ENCODE peak calls at places on chromosomes 13 and 19, in nine cellular contexts. W is bronchial epithelial cell, V is tibial nerve, H is psoas muscle, C is cardiac muscle cell, Q is fibroblast of the aortic adventitia, D is coronary artery, J is mammary epithelial cell, I is fibroblast of mammary gland. S is an unnamed sample.

GRCh38 chr13:100946588-100946987 is 272.0 kb upstream of the TMTC4 start:
- DNase-seq in V (no peak), I (no peak), J (no peak), W (no peak), Q (no peak), D (no peak), C (no peak), H (no peak), S (no peak)

GRCh38 chr19:45769821-45770191 is 754 bp upstream of the SIX5 start:
- DNase-seq in V (no peak), H (no peak), I (peak), W (peak), J (peak), D (no peak), Q (peak), C (no peak), S (peak)

GRCh38 chr19:16295071-16295470 is 29.6 kb upstream of the KLF2 start:
- DNase-seq in C (peak), J (no peak), Q (peak), W (no peak), D (no peak), V (no peak), I (no peak), H (no peak), S (no peak)

GRCh38 chr13:99182439-99182838 is 18.2 kb upstream of the UBAC2 start:
- DNase-seq in W (no peak), J (no peak), I (no peak), H (no peak), Q (no peak), C (no peak), D (no peak), V (no peak), S (no peak)

GRCh38 chr13:103386341-103386740 is 320.1 kb upstream of the SLC10A2 start:
- DNase-seq in J (peak), Q (peak), W (peak), I (peak), C (peak), H (no peak), D (no peak), V (no peak), S (no peak)

GRCh38 chr19:6822311-6822670 is 49.8 kb downstream of the VAV1 start:
- DNase-seq in H (no peak), V (no peak), Q (no peak), W (no peak), I (no peak), C (no peak), D (no peak), J (no peak), S (no peak)

GRCh38 chr13:30312859-30313258 is 5.5 kb upstream of the KATNAL1 start:
- DNase-seq in C (peak), I (no peak), Q (peak), J (no peak), D (no peak), W (no peak), V (no peak), H (no peak), S (no peak)

GRCh38 chr19:20422616-20423205 is 142.9 kb downstream of the ZNF737 start:
- DNase-seq in V (no peak), W (no peak), H (no peak), C (peak), D (no peak), Q (no peak), I (peak), J (no peak), S (no peak)

GRCh38 chr13:43805071-43805468 is 18.3 kb upstream of the ENOX1 start:
- DNase-seq in J (peak), H (no peak), C (peak), I (peak), V (no peak), Q (peak), W (peak), D (no peak), S (no peak)

GRCh38 chr19:18433039-18433691 is 4.8 kb downstream of the ISYNA1 start:
- DNase-seq in H (no peak), Q (no peak), C (peak), V (no peak), I (no peak), W (no peak), J (no peak), D (no peak), S (peak)

GRCh38 chr13:100895656-100896055 is 221.1 kb upstream of the TMTC4 start:
- DNase-seq in D (no peak), J (no peak), I (peak), H (no peak), W (no peak), Q (no peak), V (no peak), C (no peak), S (no peak)

GRCh38 chr19:19528721-19529490 is at the start of gene YJEFN3:
- DNase-seq in D (no peak), C (peak), W (no peak), H (no peak), Q (no peak), I (no peak), J (no peak), V (no peak), S (no peak)

GRCh38 chr19:11420429-11420893 is 1.3 kb upstream of the RGL3 start:
- DNase-seq in J (no peak), I (peak), V (no peak), H (peak), D (no peak), W (no peak), Q (peak), C (peak), S (peak)

GRCh38 chr19:45179063-45179847 is 671 bp downstream of the BLOC1S3 start:
- DNase-seq in I (peak), W (no peak), H (peak), V (no peak), J (peak), Q (peak), D (no peak), C (peak), S (peak)

GRCh38 chr13:113466321-113466836 is 13.1 kb upstream of the ADPRHL1 start:
- DNase-seq in I (no peak), W (no peak), J (no peak), V (no peak), H (no peak), D (no peak), C (no peak), Q (no peak), S (no peak)

GRCh38 chr13:110329258-110329657 is 22.2 kb downstream of the COL4A2 start:
- DNase-seq in C (no peak), V (no peak), D (no peak), W (no peak), J (no peak), Q (no peak), I (no peak), H (no peak), S (no peak)

GRCh38 chr13:43279696-43280095 is 256.3 kb downstream of the DNAJC15 start:
- DNase-seq in I (no peak), D (no peak), J (no peak), H (no peak), C (no peak), V (no peak), Q (no peak), W (no peak), S (no peak)

GRCh38 chr13:36352350-36352749 is 6.2 kb upstream of the SPART start:
- DNase-seq in V (no peak), C (no peak), Q (peak), I (peak), H (no peak), J (no peak), W (peak), D (no peak), S (no peak)

GRCh38 chr13:95298169-95298940 is 2.9 kb downstream of the ABCC4 start:
- DNase-seq in H (no peak), Q (no peak), I (no peak), W (peak), V (no peak), C (no peak), J (no peak), D (no peak), S (no peak)

GRCh38 chr13:111505175-111505777 is 184.8 kb downstream of the TEX29 start:
- DNase-seq in H (no peak), C (no peak), V (no peak), W (no peak), Q (no peak), J (no peak), I (no peak), D (no peak), S (peak)

GRCh38 chr13:67651908-67652307 is 421.8 kb upstream of the PCDH9 start:
- DNase-seq in D (no peak), H (no peak), V (no peak), W (no peak), C (no peak), Q (no peak), J (no peak), I (no peak), S (no peak)

GRCh38 chr13:25179011-25179410 is 6.9 kb upstream of the AMER2 start:
- DNase-seq in V (no peak), W (no peak), C (no peak), H (no peak), I (no peak), J (no peak), Q (no peak), D (no peak), S (no peak)

GRCh38 chr19:48400018-48400742 is 6.7 kb downstream of the GRIN2D start:
- DNase-seq in D (no peak), Q (peak), C (peak), H (peak), W (peak), I (peak), V (peak), J (peak), S (peak)

GRCh38 chr13:33236021-33236420 is 49.5 kb downstream of the STARD13 start:
- DNase-seq in I (peak), Q (peak), V (no peak), J (no peak), W (peak), D (no peak), C (peak), H (no peak), S (no peak)

GRCh38 chr13:34224877-34225276 is 406.9 kb downstream of the RFC3 start:
- DNase-seq in V (no peak), Q (no peak), H (no peak), J (no peak), W (no peak), D (no peak), C (no peak), I (no peak), S (no peak)

GRCh38 chr13:48562296-48563066 is 29.6 kb upstream of the RCBTB2 start:
- DNase-seq in I (no peak), C (no peak), W (peak), H (no peak), V (no peak), J (peak), Q (no peak), D (no peak), S (no peak)

GRCh38 chr13:93690139-93690538 is 463.5 kb downstream of the GPC6 start:
- DNase-seq in Q (peak), H (no peak), W (peak), I (peak), D (no peak), C (peak), J (no peak), V (no peak), S (peak)

GRCh38 chr13:107906131-107906530 is 309.2 kb downstream of the LIG4 start:
- DNase-seq in D (no peak), C (no peak), W (no peak), J (no peak), V (no peak), Q (no peak), I (no peak), H (no peak), S (no peak)

GRCh38 chr13:79423801-79424642 is 18.0 kb upstream of the RBM26 start:
- DNase-seq in J (no peak), H (no peak), Q (peak), V (no peak), D (no peak), I (peak), C (peak), W (peak), S (no peak)

GRCh38 chr13:60514891-60515290 is 117.9 kb downstream of the TDRD3 start:
- DNase-seq in I (no peak), Q (no peak), C (no peak), W (no peak), D (no peak), J (no peak), H (no peak), V (no peak), S (no peak)

GRCh38 chr13:99314640-99315176 is 7.5 kb upstream of the GPR183 start:
- DNase-seq in D (no peak), V (no peak), H (no peak), W (no peak), J (no peak), I (peak), Q (no peak), C (peak), S (no peak)

GRCh38 chr13:24292476-24292875 is 16.9 kb upstream of the C1QTNF9 start:
- DNase-seq in V (no peak), C (no peak), W (no peak), D (peak), Q (no peak), H (no peak), J (no peak), I (no peak), S (no peak)

GRCh38 chr19:55820037-55820436 is 11.8 kb downstream of the NLRP11 start:
- DNase-seq in I (no peak), C (no peak), W (no peak), D (no peak), J (no peak), V (no peak), Q (no peak), H (no peak), S (no peak)

GRCh38 chr19:55005684-55006488 is 32.2 kb downstream of the GP6 start:
- DNase-seq in W (peak), D (no peak), H (no peak), Q (no peak), J (peak), I (peak), C (peak), V (no peak), S (peak)

GRCh38 chr19:39413903-39414608 is 1.6 kb downstream of the PLEKHG2 start:
- DNase-seq in C (no peak), Q (no peak), H (no peak), W (no peak), D (no peak), V (no peak), J (no peak), I (peak), S (peak)
- TF ChIP-seq CTCF in C (peak), Q (peak), H (no peak), W (peak), D (no peak), V (no peak), J (no peak), I (peak), S (no peak)

GRCh38 chr13:46324976-46325375 is 62.1 kb downstream of the RUBCNL start:
- DNase-seq in J (peak), Q (peak), V (no peak), I (peak), W (peak), C (peak), H (no peak), D (no peak), S (no peak)

GRCh38 chr13:46327256-46327655 is 59.8 kb downstream of the RUBCNL start:
- DNase-seq in W (no peak), J (no peak), I (no peak), D (no peak), C (no peak), H (no peak), V (no peak), Q (no peak), S (no peak)

GRCh38 chr13:46317120-46317519 is 69.9 kb downstream of the RUBCNL start:
- DNase-seq in H (no peak), C (peak), V (no peak), Q (peak), D (no peak), J (no peak), W (no peak), I (peak), S (no peak)

GRCh38 chr13:46321494-46322225 is 65.4 kb downstream of the RUBCNL start:
- DNase-seq in D (no peak), Q (peak), I (peak), J (peak), W (peak), H (peak), V (peak), C (peak), S (peak)
- TF ChIP-seq CTCF in D (peak), Q (peak), I (peak), J (peak), W (peak), H (peak), V (peak), C (peak), S (peak)

GRCh38 chr19:40549007-40549708 is 27.5 kb upstream of the SHKBP1 start:
- DNase-seq in J (peak), V (no peak), Q (peak), D (no peak), I (peak), W (peak), C (peak), H (peak), S (peak)
- TF ChIP-seq CTCF in J (peak), V (peak), Q (peak), D (no peak), I (no peak), W (peak), C (peak), H (peak), S (peak)

DNA sequence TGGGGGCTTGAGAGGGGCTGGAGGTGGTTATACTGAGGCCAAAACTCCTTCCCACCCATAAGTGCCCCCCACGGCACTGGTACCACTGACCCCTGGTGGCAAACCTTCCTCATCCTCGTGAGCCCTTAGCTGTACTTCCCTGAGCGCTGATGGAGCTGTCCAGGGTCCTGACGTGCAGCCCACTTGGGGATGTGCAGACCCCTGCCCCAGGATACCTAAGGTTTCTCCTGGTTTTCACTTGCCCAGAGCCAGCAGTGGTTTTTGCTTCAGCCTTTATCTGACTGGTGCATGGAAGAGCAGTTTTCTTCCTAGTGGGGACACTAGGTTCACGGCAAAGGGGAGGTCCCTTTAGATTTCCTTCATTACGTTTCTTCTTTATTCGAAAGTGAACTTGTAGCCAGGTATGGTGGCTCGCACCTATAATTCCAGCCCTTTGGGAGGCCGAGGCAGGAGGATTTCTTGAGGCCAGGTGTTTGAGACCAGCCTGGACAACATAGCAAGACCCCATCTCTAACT is 28.7 kb upstream of the KCTD15 start:
- DNase-seq in Q (peak), I (peak), D (no peak), J (no peak), C (peak), W (no peak), H (no peak), V (no peak), S (peak)
- TF ChIP-seq CTCF in Q (no peak), I (peak), D (no peak), J (no peak), C (peak), W (no peak), H (no peak), V (no peak), S (peak)

DNA sequence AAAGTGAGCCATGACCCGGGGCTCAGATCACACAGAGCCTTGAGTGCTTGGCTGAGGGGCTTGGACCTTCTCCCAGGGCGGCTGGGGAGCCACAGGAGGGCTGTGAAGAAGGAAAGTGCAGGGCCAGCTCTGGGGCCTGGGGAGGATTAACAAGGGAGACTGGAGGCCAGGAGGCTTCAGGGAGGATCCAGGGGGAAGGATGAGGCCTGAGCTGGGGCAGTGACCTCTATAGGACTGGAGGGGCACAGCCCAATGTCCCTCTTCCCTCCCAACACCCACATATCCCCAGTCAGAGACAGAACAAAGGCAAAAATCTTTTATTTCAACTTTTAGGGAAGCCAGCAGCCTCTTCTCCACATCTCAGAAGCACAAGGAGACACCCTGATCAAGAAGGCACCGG is 4.7 kb upstream of the SLC17A7 start:
- DNase-seq in H (no peak), J (no peak), Q (no peak), C (no peak), V (no peak), D (no peak), W (no peak), I (no peak), S (no peak)
- TF ChIP-seq CTCF in H (no peak), J (no peak), Q (no peak), C (no peak), V (no peak), D (no peak), W (no peak), I (no peak), S (no peak)

GRCh38 chr13:42041684-42042035 is 6.8 kb upstream of the DGKH start:
- DNase-seq in J (peak), V (no peak), H (peak), D (peak), C (peak), I (peak), W (peak), Q (peak), S (peak)
- TF ChIP-seq CTCF in J (peak), V (peak), H (peak), D (peak), C (peak), I (peak), W (peak), Q (peak), S (peak)

GRCh38 chr19:30742539-30742938 is 370.4 kb downstream of the ZNF536 start:
- DNase-seq in I (no peak), C (no peak), V (no peak), D (peak), H (no peak), J (no peak), Q (no peak), W (no peak), S (no peak)

GRCh38 chr19:30733826-30734550 is 361.8 kb downstream of the ZNF536 start:
- DNase-seq in D (no peak), V (no peak), J (no peak), H (no peak), I (no peak), W (no peak), C (no peak), Q (no peak), S (peak)

GRCh38 chr19:30739394-30739793 is 367.2 kb downstream of the ZNF536 start:
- DNase-seq in H (no peak), I (peak), C (no peak), V (peak), D (no peak), W (no peak), J (no peak), Q (peak), S (no peak)

GRCh38 chr19:30741539-30741938 is 369.4 kb downstream of the ZNF536 start:
- DNase-seq in C (no peak), D (no peak), I (no peak), H (no peak), V (no peak), Q (no peak), J (no peak), W (no peak), S (no peak)

DNA sequence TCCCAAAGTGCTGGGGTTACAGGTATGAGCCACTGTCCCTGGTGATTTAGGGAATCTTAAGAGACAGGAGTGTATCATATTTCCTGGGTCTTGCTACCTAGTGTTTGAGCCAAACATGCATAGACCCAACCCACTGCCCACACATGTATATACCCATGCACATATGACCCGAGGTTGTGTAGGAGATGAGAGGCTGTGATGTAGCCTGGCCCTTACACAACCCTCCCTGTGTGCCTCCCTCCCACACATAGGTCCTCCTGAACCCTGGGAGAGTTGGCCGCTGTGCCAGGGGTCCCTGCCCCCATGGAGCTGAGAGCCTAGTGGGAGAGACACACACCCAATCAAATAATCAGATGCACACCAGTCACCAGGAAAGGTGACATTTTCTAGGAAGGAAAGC is 365.9 kb downstream of the ZNF536 start:
- DNase-seq in H (no peak), J (no peak), V (no peak), W (no peak), D (no peak), I (no peak), C (no peak), Q (no peak), S (no peak)
- TF ChIP-seq CTCF in H (no peak), J (no peak), V (no peak), W (no peak), D (no peak), I (no peak), C (no peak), Q (no peak), S (no peak)